ENCODE peak calls at places on chromosomes 4 and X, in six cellular contexts. O, J, Z, S, A and F are unnamed samples.

GRCh38 chr4:48271626-48272025 is 2.0 kb upstream of the TEC start:
- DNase-seq in O (no peak), J (no peak), Z (no peak), S (no peak), A (no peak), F (no peak)

GRCh38 chr4:145679520-145679919 is 426 bp upstream of the C4orf51 start:
- DNase-seq in O (peak; percentile 84), J (no peak), Z (no peak), S (no peak), A (peak; percentile 16), F (no peak)

GRCh38 chrX:19799319-19800182 is 87.8 kb downstream of the SH3KBP1 start:
- DNase-seq in O (peak; percentile 17), J (no peak), Z (no peak), S (no peak), A (no peak), F (no peak)

GRCh38 chr4:74218201-74218600 is 60.3 kb downstream of the MTHFD2L start:
- DNase-seq in O (peak; percentile 60), J (no peak), Z (no peak), S (no peak), A (no peak), F (no peak)

GRCh38 chr4:140014284-140014683 is 139.7 kb downstream of the MAML3 start:
- DNase-seq in O (no peak), J (no peak), Z (no peak), S (no peak), A (no peak), F (no peak)

GRCh38 chrX:83759872-83760271 is 101.1 kb upstream of the CYLC1 start:
- DNase-seq in O (peak; percentile 0), J (no peak), Z (peak; percentile 1), S (no peak), A (no peak), F (no peak)

GRCh38 chr4:90198086-90198847 is 71.1 kb downstream of the CCSER1 start:
- DNase-seq in O (peak; percentile 18), J (no peak), Z (no peak), S (no peak), A (no peak), F (no peak)

GRCh38 chrX:10012776-10013175 is 45.6 kb downstream of the CLDN34 start:
- DNase-seq in O (no peak), J (no peak), Z (no peak), S (no peak), A (no peak), F (no peak)

GRCh38 chrX:9144643-9145290 is 110.8 kb upstream of the FAM9B start:
- DNase-seq in O (no peak), J (no peak), Z (no peak), S (no peak), A (no peak), F (no peak)

GRCh38 chr4:47972721-47973120 is 43.8 kb downstream of the CNGA1 start:
- DNase-seq in O (peak; percentile 3), J (no peak), Z (no peak), S (no peak), A (no peak), F (no peak)

GRCh38 chrX:46882266-46882665 is 30.0 kb upstream of the JADE3 start:
- DNase-seq in O (no peak), J (no peak), Z (no peak), S (no peak), A (no peak), F (no peak)

DNA sequence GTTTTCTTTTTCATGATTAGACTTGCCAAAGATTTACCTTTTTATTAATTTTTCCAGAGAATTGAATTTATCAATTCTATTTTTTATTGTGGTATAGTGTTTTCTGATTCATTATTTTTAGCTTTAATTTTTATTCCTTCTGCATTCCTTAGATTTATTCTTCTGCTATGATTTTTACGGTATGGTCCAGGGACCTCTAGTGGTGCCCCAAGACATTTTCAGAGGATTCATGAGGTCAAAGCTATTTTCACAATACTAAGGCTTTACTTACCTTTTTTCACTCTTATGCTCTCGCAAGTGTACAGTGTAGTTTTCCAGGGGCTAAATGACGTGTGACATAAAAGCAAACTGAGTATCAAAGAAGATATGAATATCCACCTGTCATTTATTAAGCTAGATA is 8.0 kb downstream of the RADX start:
- DNase-seq in O (peak; percentile 12), J (no peak), Z (no peak), S (no peak), A (no peak), F (no peak)
- TF ChIP-seq CTCF in O (peak; percentile 26), J (peak; percentile 53), Z (peak; percentile 27), S (peak; percentile 48), A (peak; percentile 16), F (peak; percentile 15)

GRCh38 chrX:104669063-104669462 is 103.1 kb downstream of the IL1RAPL2 start:
- DNase-seq in O (no peak), J (no peak), Z (no peak), S (no peak), A (no peak), F (no peak)

GRCh38 chrX:104670051-104670450 is 104.1 kb downstream of the IL1RAPL2 start:
- DNase-seq in O (no peak), J (no peak), Z (no peak), S (no peak), A (no peak), F (no peak)

GRCh38 chrX:104662694-104663093 is 96.7 kb downstream of the IL1RAPL2 start:
- DNase-seq in O (no peak), J (no peak), Z (no peak), S (no peak), A (no peak), F (no peak)

GRCh38 chrX:104665691-104666090 is 99.7 kb downstream of the IL1RAPL2 start:
- DNase-seq in O (no peak), J (no peak), Z (no peak), S (no peak), A (no peak), F (no peak)

GRCh38 chrX:104668550-104668949 is 102.6 kb downstream of the IL1RAPL2 start:
- DNase-seq in O (peak; percentile 33), J (no peak), Z (no peak), S (no peak), A (no peak), F (no peak)
- TF ChIP-seq CTCF in O (peak; percentile 11), J (peak; percentile 55), Z (no peak), S (peak; percentile 45), A (peak; percentile 13), F (no peak)

DNA sequence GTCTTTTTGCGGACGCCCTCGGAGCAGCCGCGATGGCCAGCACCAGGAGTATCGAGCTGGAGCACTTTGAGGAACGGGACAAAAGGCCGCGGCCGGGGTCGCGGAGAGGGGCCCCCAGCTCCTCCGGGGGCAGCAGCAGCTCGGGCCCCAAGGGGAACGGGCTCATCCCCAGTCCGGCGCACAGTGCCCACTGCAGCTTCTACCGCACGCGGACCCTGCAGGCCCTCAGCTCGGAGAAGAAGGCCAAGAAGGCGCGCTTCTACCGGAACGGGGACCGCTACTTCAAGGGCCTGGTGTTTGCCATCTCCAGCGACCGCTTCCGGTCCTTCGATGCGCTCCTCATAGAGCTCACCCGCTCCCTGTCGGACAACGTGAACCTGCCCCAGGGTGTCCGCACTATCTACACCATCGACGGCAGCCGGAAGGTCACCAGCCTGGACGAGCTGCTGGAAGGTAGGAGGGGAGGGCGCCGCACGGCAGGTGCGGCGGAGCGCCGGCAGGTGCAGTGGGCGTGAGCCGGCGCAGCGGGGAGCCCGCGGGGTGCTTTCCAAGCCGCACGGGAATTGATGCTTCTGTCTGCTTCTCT is 844 bp downstream of the DCLK2 start:
- DNase-seq in O (no peak), J (peak; percentile 35), Z (peak; percentile 74), S (peak; percentile 17), A (peak; percentile 42), F (peak; percentile 52)
- TF ChIP-seq CTCF in O (no peak), J (peak; percentile 39), Z (peak; percentile 28), S (peak; percentile 42), A (no peak), F (no peak)

GRCh38 chrX:112668476-112669404 is 11.0 kb downstream of the LHFPL1 start:
- DNase-seq in O (no peak), J (no peak), Z (no peak), S (no peak), A (no peak), F (no peak)
- TF ChIP-seq CTCF in O (no peak), J (no peak), Z (no peak), S (no peak), A (no peak), F (no peak)

DNA sequence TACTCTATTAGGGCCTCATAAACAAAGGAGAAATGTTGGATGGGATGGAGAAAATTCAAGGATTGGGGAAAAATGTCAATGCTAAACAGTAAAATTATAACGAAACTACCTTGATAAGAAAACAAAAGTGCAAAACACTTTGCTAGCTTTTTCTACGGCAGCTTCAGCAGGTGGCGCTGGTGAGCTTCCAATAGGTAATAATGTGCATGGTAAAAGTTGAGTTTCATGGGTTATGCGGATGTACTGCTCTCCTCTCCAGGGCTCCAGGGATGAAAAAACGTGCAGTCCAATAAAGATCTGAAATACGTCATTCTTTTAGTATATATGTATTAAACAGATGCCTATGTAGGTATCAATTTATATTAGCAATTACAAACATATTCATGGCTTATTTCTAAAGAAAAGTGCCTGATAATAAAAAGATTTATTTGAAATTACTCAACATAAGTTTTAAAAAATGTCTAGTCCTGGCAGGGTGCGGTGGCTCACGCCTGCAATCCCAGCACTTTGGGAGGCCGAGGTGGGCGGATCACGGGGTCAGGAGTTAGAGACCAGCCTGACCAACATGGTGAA is 239.6 kb downstream of the GRXCR1 start:
- DNase-seq in O (peak; percentile 59), J (peak; percentile 73), Z (peak; percentile 66), S (peak; percentile 49), A (peak; percentile 81), F (peak; percentile 87)
- TF ChIP-seq CTCF in O (peak; percentile 78), J (peak; percentile 93), Z (peak; percentile 78), S (peak; percentile 95), A (peak; percentile 91), F (peak; percentile 86)

GRCh38 chr4:180951312-180951711 is 1291.9 kb upstream of the TENM3 start:
- DNase-seq in O (no peak), J (no peak), Z (no peak), S (no peak), A (no peak), F (no peak)

GRCh38 chr4:180950377-180950776 is 1292.8 kb upstream of the TENM3 start:
- DNase-seq in O (peak; percentile 15), J (no peak), Z (no peak), S (no peak), A (no peak), F (no peak)

GRCh38 chr4:180949825-180950224 is 1293.4 kb upstream of the TENM3 start:
- DNase-seq in O (peak; percentile 65), J (no peak), Z (no peak), S (no peak), A (no peak), F (no peak)

GRCh38 chr4:180953572-180953971 is 1289.6 kb upstream of the TENM3 start:
- DNase-seq in O (peak; percentile 7), J (no peak), Z (no peak), S (no peak), A (peak; percentile 4), F (no peak)
- TF ChIP-seq CTCF in O (no peak), J (peak; percentile 25), Z (no peak), S (peak; percentile 25), A (peak; percentile 26), F (no peak)

DNA sequence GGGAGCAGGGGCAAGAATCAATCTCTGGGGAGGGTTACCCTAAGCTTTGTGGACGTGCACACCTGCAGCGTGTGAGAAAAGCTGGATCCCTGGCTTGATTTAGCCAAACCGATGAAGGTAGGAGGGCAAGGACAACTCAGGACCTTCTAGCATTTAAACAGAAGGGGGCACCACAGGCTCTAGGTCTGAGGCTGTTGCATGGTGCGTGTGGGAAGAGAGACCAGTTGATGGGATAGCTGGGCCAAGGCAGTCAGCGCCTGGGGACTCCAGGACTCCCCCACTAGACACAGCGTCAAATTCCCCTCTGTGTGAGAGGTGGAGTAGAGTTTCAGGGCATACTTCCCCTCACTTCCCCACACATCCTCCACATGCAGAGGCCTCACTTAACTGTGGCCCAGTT is 4.3 kb downstream of the GABRQ start:
- DNase-seq in O (peak; percentile 3), J (no peak), Z (no peak), S (no peak), A (peak; percentile 22), F (peak; percentile 23)
- TF ChIP-seq CTCF in O (peak; percentile 14), J (no peak), Z (no peak), S (no peak), A (peak; percentile 24), F (peak; percentile 33)